ENCODE peak calls at places on chromosomes 16 and 17, in six cellular contexts. O is NT2/D1, V is PC-9, U is adrenal gland, N is uterus, M is small intestine. X is an unnamed sample.

GRCh38 chr17:20063665-20064648 is 54.8 kb downstream of the SPECC1 start:
- DNase-seq in O (no peak), V (peak; percentile 81), U (peak; percentile 56), N (peak; percentile 95), M (no peak), X (no peak)

GRCh38 chr16:85416267-85417109 is 196.6 kb upstream of the GSE1 start:
- DNase-seq in O (no peak), V (peak; percentile 86), U (no peak), N (peak; percentile 27), M (peak; percentile 71), X (no peak)

GRCh38 chr17:20852541-20853370 is 190.1 kb downstream of the USP22 start:
- DNase-seq in O (peak; percentile 27), V (peak; percentile 61), U (no peak), N (peak; percentile 32), M (no peak), X (no peak)

GRCh38 chr16:54062361-54063346 is 223.9 kb downstream of the IRX3 start:
- DNase-seq in O (no peak), V (no peak), U (no peak), N (no peak), M (no peak), X (no peak)

GRCh38 chr17:75910699-75911098 is 6.0 kb upstream of the MRPL38 start:
- DNase-seq in O (no peak), V (no peak), U (no peak), N (no peak), M (no peak), X (no peak)

GRCh38 chr17:32124985-32125847 is 17.1 kb upstream of the RHOT1 start:
- DNase-seq in O (no peak), V (no peak), U (no peak), N (no peak), M (peak; percentile 84), X (no peak)

GRCh38 chr17:59415397-59415796 is 83.9 kb downstream of the YPEL2 start:
- DNase-seq in O (no peak), V (no peak), U (no peak), N (no peak), M (no peak), X (no peak)

GRCh38 chr16:63361032-63361624 is 1324.9 kb upstream of the CDH8 start:
- DNase-seq in O (peak; percentile 39), V (no peak), U (no peak), N (no peak), M (peak; percentile 54), X (peak; percentile 25)

GRCh38 chr16:79540825-79541595 is 59.5 kb downstream of the MAF start:
- DNase-seq in O (no peak), V (no peak), U (no peak), N (no peak), M (no peak), X (no peak)

GRCh38 chr17:49910094-49910857 is 58.7 kb upstream of the DLX4 start:
- DNase-seq in O (no peak), V (peak; percentile 58), U (no peak), N (no peak), M (peak; percentile 11), X (no peak)

GRCh38 chr16:85027968-85028637 is 508 bp downstream of the KIAA0513 start:
- DNase-seq in O (no peak), V (no peak), U (no peak), N (peak; percentile 42), M (no peak), X (no peak)

GRCh38 chr16:28569968-28570752 is 16.4 kb downstream of the SGF29 start:
- DNase-seq in O (no peak), V (no peak), U (no peak), N (no peak), M (no peak), X (no peak)

GRCh38 chr16:28569011-28569410 is 15.3 kb downstream of the SGF29 start:
- DNase-seq in O (no peak), V (no peak), U (no peak), N (no peak), M (no peak), X (no peak)

GRCh38 chr16:28563218-28563617 is 9.5 kb downstream of the SGF29 start:
- DNase-seq in O (no peak), V (no peak), U (no peak), N (no peak), M (no peak), X (no peak)

GRCh38 chr16:28562199-28562598 is 8.5 kb downstream of the SGF29 start:
- DNase-seq in O (no peak), V (no peak), U (no peak), N (no peak), M (no peak), X (no peak)

DNA sequence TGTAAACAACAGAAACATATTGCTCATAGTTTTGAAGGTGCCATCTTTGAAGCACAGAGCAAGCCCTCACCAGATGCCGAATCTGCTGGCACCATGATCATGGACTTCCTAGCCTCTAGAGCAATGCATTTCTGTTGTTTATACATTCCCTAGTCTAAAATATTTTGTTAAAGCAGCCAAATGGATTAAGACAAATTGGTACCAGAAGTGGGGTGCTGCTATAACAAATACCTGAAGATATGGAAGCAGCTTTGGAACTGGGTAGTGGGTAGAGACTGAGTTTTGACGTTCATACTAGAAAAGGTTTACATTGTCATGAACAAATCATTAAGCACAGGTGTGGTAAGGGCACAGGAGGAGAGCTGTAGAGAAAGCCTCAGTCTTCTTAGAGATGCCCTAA is 13.6 kb downstream of the SGF29 start:
- DNase-seq in O (no peak), V (no peak), U (no peak), N (no peak), M (no peak), X (no peak)
- H3K36me3 ChIP-seq in O (peaks cover 8% of the 10 kb centered on the region), V (peaks cover 7% of the 10 kb centered on the region), U (no peaks in the 10 kb centered on the region), N (no peaks in the 10 kb centered on the region), M (no peaks in the 10 kb centered on the region), X (no peaks in the 10 kb centered on the region)

GRCh38 chr16:50797456-50797855 is 55.6 kb downstream of the CYLD start:
- DNase-seq in O (no peak), V (no peak), U (no peak), N (no peak), M (no peak), X (no peak)

GRCh38 chr16:50796829-50797228 is 54.9 kb downstream of the CYLD start:
- DNase-seq in O (no peak), V (no peak), U (no peak), N (no peak), M (no peak), X (no peak)

GRCh38 chr16:50789757-50790156 is 47.9 kb downstream of the CYLD start:
- DNase-seq in O (no peak), V (no peak), U (no peak), N (no peak), M (no peak), X (no peak)

GRCh38 chr16:50791522-50791921 is 49.6 kb downstream of the CYLD start:
- DNase-seq in O (no peak), V (no peak), U (no peak), N (no peak), M (no peak), X (no peak)
- H3K36me3 ChIP-seq in O (no peaks in the 10 kb centered on the region), V (no peaks in the 10 kb centered on the region), U (no peaks in the 10 kb centered on the region), N (no peaks in the 10 kb centered on the region), M (peaks cover 15% of the 10 kb centered on the region), X (no peaks in the 10 kb centered on the region)

DNA sequence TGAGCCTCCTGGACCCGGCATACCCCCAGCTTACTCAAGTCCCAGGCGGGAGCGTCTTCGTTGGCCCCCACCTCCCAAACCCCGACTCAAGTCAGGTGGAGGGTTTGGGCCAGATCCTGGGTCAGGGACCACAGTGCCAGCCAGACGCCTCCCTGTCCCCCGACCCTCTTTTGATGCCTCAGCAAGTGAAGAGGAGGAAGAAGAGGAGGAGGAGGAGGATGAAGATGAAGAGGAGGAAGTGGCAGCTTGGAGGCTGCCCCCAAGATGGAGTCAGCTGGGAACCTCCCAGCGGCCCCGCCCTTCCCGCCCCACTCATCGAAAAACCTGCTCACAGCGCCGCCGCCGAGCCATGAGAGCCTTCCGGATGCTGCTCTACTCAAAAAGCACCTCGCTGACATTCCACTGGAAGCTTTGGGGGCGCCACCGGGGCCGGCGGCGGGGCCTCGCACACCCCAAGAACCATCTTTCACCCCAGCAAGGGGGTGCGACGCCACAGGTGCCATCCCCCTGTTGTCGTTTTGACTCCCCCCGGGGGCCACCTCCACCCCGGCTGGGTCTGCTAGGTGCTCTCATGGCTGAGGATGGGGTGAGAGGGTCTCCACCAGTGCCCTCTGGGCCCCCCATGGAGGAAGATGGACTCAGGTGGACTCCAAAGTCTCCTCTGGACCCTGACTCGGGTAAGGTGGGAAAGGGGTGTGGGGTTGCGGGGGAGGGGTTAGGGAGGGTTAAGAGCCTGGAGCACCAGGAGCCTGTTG is 1.6 kb downstream of the SENP3 start:
- DNase-seq in O (no peak), V (no peak), U (no peak), N (no peak), M (no peak), X (no peak)
- H3K36me3 ChIP-seq in O (peaks cover 50% of the 10 kb centered on the region), V (no peaks in the 10 kb centered on the region), U (no peaks in the 10 kb centered on the region), N (no peaks in the 10 kb centered on the region), M (peaks cover 4% of the 10 kb centered on the region), X (peaks cover 16% of the 10 kb centered on the region)

GRCh38 chr17:78105551-78105950 is 23.0 kb downstream of the TMC6 start:
- DNase-seq in O (no peak), V (no peak), U (no peak), N (no peak), M (no peak), X (no peak)
- H3K36me3 ChIP-seq in O (peaks cover 61% of the 10 kb centered on the region), V (no peaks in the 10 kb centered on the region), U (no peaks in the 10 kb centered on the region), N (no peaks in the 10 kb centered on the region), M (peaks cover 3% of the 10 kb centered on the region), X (peaks cover 17% of the 10 kb centered on the region)

GRCh38 chr17:36498155-36498554 is 11.7 kb downstream of the ZNHIT3 start:
- DNase-seq in O (no peak), V (no peak), U (no peak), N (no peak), M (no peak), X (no peak)
- H3K36me3 ChIP-seq in O (peaks cover 77% of the 10 kb centered on the region), V (peaks cover 17% of the 10 kb centered on the region), U (no peaks in the 10 kb centered on the region), N (no peaks in the 10 kb centered on the region), M (peaks cover 38% of the 10 kb centered on the region), X (peaks cover 36% of the 10 kb centered on the region)

GRCh38 chr16:87406495-87407088 is 14.5 kb downstream of the MAP1LC3B start:
- DNase-seq in O (no peak), V (no peak), U (no peak), N (no peak), M (no peak), X (no peak)
- H3K36me3 ChIP-seq in O (peaks cover 87% of the 10 kb centered on the region), V (peaks cover 6% of the 10 kb centered on the region), U (no peaks in the 10 kb centered on the region), N (no peaks in the 10 kb centered on the region), M (peaks cover 23% of the 10 kb centered on the region), X (peaks cover 17% of the 10 kb centered on the region)

DNA sequence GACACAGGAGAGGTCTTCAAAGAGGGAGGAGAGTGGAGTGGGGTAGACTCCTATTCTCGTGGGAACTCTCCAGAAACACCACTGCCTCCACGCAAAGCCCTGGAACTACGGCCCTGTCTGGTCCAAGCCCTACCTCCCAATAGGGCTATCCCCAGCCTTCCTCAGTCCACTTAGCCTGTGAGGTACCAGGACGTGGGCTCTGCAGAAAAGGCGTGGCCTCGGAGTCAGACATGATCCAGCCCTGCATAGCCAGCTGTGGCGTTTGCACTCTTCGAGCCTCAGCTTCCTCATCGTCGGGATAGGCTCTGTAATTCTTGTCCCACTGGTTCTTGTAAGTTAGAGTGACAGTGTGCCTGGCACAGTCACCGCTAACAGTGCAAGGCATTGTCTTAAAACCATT is 13.8 kb downstream of the ENDOV start:
- DNase-seq in O (no peak), V (no peak), U (no peak), N (no peak), M (no peak), X (no peak)
- H3K36me3 ChIP-seq in O (peaks cover 10% of the 10 kb centered on the region), V (no peaks in the 10 kb centered on the region), U (no peaks in the 10 kb centered on the region), N (no peaks in the 10 kb centered on the region), M (no peaks in the 10 kb centered on the region), X (no peaks in the 10 kb centered on the region)

X was measured in iPS DF 6.9.